ENCODE peak calls at places on chromosomes 16 and 17, in five cellular contexts. One of them, this sample, is unnamed.

GRCh38 chr17:78450696-78451344 is 72.4 kb downstream of the PGS1 start:
- DNase-seq in astrocyte: no peak
- DNase-seq in naive thymus-derived CD4-positive, alpha-beta T cell: no peak
- DNase-seq in upper lobe of right lung: no peak
- DNase-seq in CD8-positive, alpha-beta T cell: no peak
- DNase-seq in this sample: no peak

GRCh38 chr17:29250666-29251065 is 4.0 kb downstream of the CRYBA1 start:
- DNase-seq in upper lobe of right lung: no peak
- DNase-seq in CD8-positive, alpha-beta T cell: no peak
- DNase-seq in astrocyte: peak; percentile 88
- DNase-seq in naive thymus-derived CD4-positive, alpha-beta T cell: no peak
- DNase-seq in this sample: no peak

GRCh38 chr16:50954469-50954868 is 196.6 kb downstream of the SALL1 start:
- DNase-seq in naive thymus-derived CD4-positive, alpha-beta T cell: no peak
- DNase-seq in CD8-positive, alpha-beta T cell: no peak
- DNase-seq in upper lobe of right lung: no peak
- DNase-seq in astrocyte: no peak
- DNase-seq in this sample: no peak

GRCh38 chr17:28469376-28469775 is 4.1 kb upstream of the SLC13A2 start:
- DNase-seq in upper lobe of right lung: no peak
- DNase-seq in naive thymus-derived CD4-positive, alpha-beta T cell: no peak
- DNase-seq in CD8-positive, alpha-beta T cell: peak; percentile 15
- DNase-seq in astrocyte: no peak
- DNase-seq in this sample: no peak

GRCh38 chr17:81199482-81199830 is 23.3 kb downstream of the CEP131 start:
- DNase-seq in CD8-positive, alpha-beta T cell: no peak
- DNase-seq in upper lobe of right lung: no peak
- DNase-seq in naive thymus-derived CD4-positive, alpha-beta T cell: no peak
- DNase-seq in astrocyte: no peak
- DNase-seq in this sample: no peak

GRCh38 chr16:12236491-12237030 is 260.0 kb downstream of the SNX29 start:
- DNase-seq in astrocyte: no peak
- DNase-seq in upper lobe of right lung: no peak
- DNase-seq in CD8-positive, alpha-beta T cell: no peak
- DNase-seq in naive thymus-derived CD4-positive, alpha-beta T cell: no peak
- DNase-seq in this sample: no peak

GRCh38 chr16:3101841-3102470 is 2.9 kb upstream of the ZSCAN10 start:
- DNase-seq in upper lobe of right lung: no peak
- DNase-seq in astrocyte: no peak
- DNase-seq in naive thymus-derived CD4-positive, alpha-beta T cell: no peak
- DNase-seq in CD8-positive, alpha-beta T cell: no peak
- DNase-seq in this sample: no peak

GRCh38 chr16:74984194-74984669 is 691 bp downstream of the WDR59 start:
- DNase-seq in upper lobe of right lung: no peak
- DNase-seq in astrocyte: no peak
- DNase-seq in CD8-positive, alpha-beta T cell: no peak
- DNase-seq in naive thymus-derived CD4-positive, alpha-beta T cell: peak; percentile 11
- DNase-seq in this sample: peak; percentile 50

GRCh38 chr17:57927048-57927723 is 28.0 kb downstream of the CUEDC1 start:
- DNase-seq in astrocyte: peak; percentile 72
- DNase-seq in upper lobe of right lung: no peak
- DNase-seq in naive thymus-derived CD4-positive, alpha-beta T cell: no peak
- DNase-seq in CD8-positive, alpha-beta T cell: no peak
- DNase-seq in this sample: no peak

GRCh38 chr17:58666858-58667267 is 25.0 kb downstream of the TEX14 start:
- DNase-seq in astrocyte: no peak
- DNase-seq in naive thymus-derived CD4-positive, alpha-beta T cell: peak; percentile 27
- DNase-seq in upper lobe of right lung: peak; percentile 86
- DNase-seq in CD8-positive, alpha-beta T cell: no peak
- DNase-seq in this sample: no peak

GRCh38 chr17:55433629-55434422 is 12.2 kb upstream of the MMD start:
- DNase-seq in astrocyte: peak; percentile 85
- DNase-seq in CD8-positive, alpha-beta T cell: no peak
- DNase-seq in upper lobe of right lung: no peak
- DNase-seq in naive thymus-derived CD4-positive, alpha-beta T cell: no peak
- DNase-seq in this sample: no peak

GRCh38 chr16:4273858-4274291 is 1.1 kb upstream of the TFAP4 start:
- DNase-seq in upper lobe of right lung: peak; percentile 87
- DNase-seq in naive thymus-derived CD4-positive, alpha-beta T cell: peak; percentile 46
- DNase-seq in CD8-positive, alpha-beta T cell: peak; percentile 72
- DNase-seq in astrocyte: no peak
- DNase-seq in this sample: no peak

GRCh38 chr16:17469011-17469741 is 1.6 kb downstream of the XYLT1 start:
- DNase-seq in CD8-positive, alpha-beta T cell: no peak
- DNase-seq in naive thymus-derived CD4-positive, alpha-beta T cell: peak; percentile 16
- DNase-seq in astrocyte: peak; percentile 72
- DNase-seq in upper lobe of right lung: no peak
- DNase-seq in this sample: no peak

GRCh38 chr16:25210758-25211157 is 6.0 kb upstream of the AQP8 start:
- DNase-seq in upper lobe of right lung: no peak
- DNase-seq in astrocyte: peak; percentile 83
- DNase-seq in naive thymus-derived CD4-positive, alpha-beta T cell: no peak
- DNase-seq in CD8-positive, alpha-beta T cell: no peak
- DNase-seq in this sample: no peak

GRCh38 chr17:28338056-28338768 is 2.7 kb downstream of the TNFAIP1 start:
- DNase-seq in naive thymus-derived CD4-positive, alpha-beta T cell: no peak
- DNase-seq in astrocyte: peak; percentile 85
- DNase-seq in CD8-positive, alpha-beta T cell: no peak
- DNase-seq in upper lobe of right lung: no peak
- DNase-seq in this sample: no peak

GRCh38 chr16:19948186-19949104 is 63.8 kb upstream of the GPRC5B start:
- DNase-seq in astrocyte: no peak
- DNase-seq in naive thymus-derived CD4-positive, alpha-beta T cell: no peak
- DNase-seq in upper lobe of right lung: no peak
- DNase-seq in CD8-positive, alpha-beta T cell: no peak
- DNase-seq in this sample: no peak

GRCh38 chr17:77427471-77427991 is 286.8 kb downstream of the SEC14L1 start:
- DNase-seq in CD8-positive, alpha-beta T cell: no peak
- DNase-seq in astrocyte: peak; percentile 79
- DNase-seq in naive thymus-derived CD4-positive, alpha-beta T cell: no peak
- DNase-seq in upper lobe of right lung: no peak
- DNase-seq in this sample: no peak

GRCh38 chr17:77424585-77425344 is 284.0 kb downstream of the SEC14L1 start:
- DNase-seq in astrocyte: peak; percentile 92
- DNase-seq in upper lobe of right lung: peak; percentile 88
- DNase-seq in naive thymus-derived CD4-positive, alpha-beta T cell: no peak
- DNase-seq in CD8-positive, alpha-beta T cell: no peak
- DNase-seq in this sample: no peak

GRCh38 chr17:77428020-77428781 is 287.4 kb downstream of the SEC14L1 start:
- DNase-seq in naive thymus-derived CD4-positive, alpha-beta T cell: no peak
- DNase-seq in astrocyte: no peak
- DNase-seq in CD8-positive, alpha-beta T cell: no peak
- DNase-seq in upper lobe of right lung: no peak
- DNase-seq in this sample: no peak

GRCh38 chr17:77425791-77426641 is 285.2 kb downstream of the SEC14L1 start:
- DNase-seq in upper lobe of right lung: no peak
- DNase-seq in CD8-positive, alpha-beta T cell: peak; percentile 84
- DNase-seq in naive thymus-derived CD4-positive, alpha-beta T cell: no peak
- DNase-seq in astrocyte: peak; percentile 82
- DNase-seq in this sample: no peak

GRCh38 chr17:77426676-77427386 is 286.1 kb downstream of the SEC14L1 start:
- DNase-seq in CD8-positive, alpha-beta T cell: no peak
- DNase-seq in astrocyte: no peak
- DNase-seq in naive thymus-derived CD4-positive, alpha-beta T cell: no peak
- DNase-seq in upper lobe of right lung: no peak
- DNase-seq in this sample: no peak
- H3K4me1 ChIP-seq in CD8-positive, alpha-beta T cell: peaks cover 77% of the 10 kb centered on the region
- H3K4me1 ChIP-seq in astrocyte: peaks cover 90% of the 10 kb centered on the region
- H3K4me1 ChIP-seq in naive thymus-derived CD4-positive, alpha-beta T cell: peaks cover 71% of the 10 kb centered on the region
- H3K4me1 ChIP-seq in upper lobe of right lung: peaks cover 79% of the 10 kb centered on the region
- H3K4me1 ChIP-seq in this sample: peaks cover 64% of the 10 kb centered on the region

GRCh38 chr16:56936491-56936890 is 4.5 kb downstream of the HERPUD1 start:
- DNase-seq in CD8-positive, alpha-beta T cell: no peak
- DNase-seq in naive thymus-derived CD4-positive, alpha-beta T cell: no peak
- DNase-seq in upper lobe of right lung: no peak
- DNase-seq in astrocyte: no peak
- DNase-seq in this sample: no peak
- H3K4me1 ChIP-seq in CD8-positive, alpha-beta T cell: peaks cover 41% of the 10 kb centered on the region
- H3K4me1 ChIP-seq in naive thymus-derived CD4-positive, alpha-beta T cell: peaks cover 20% of the 10 kb centered on the region
- H3K4me1 ChIP-seq in upper lobe of right lung: peaks cover 73% of the 10 kb centered on the region
- H3K4me1 ChIP-seq in astrocyte: peaks cover 5% of the 10 kb centered on the region
- H3K4me1 ChIP-seq in this sample: peaks cover 71% of the 10 kb centered on the region

GRCh38 chr16:67459858-67460144 is 21.2 kb downstream of the ATP6V0D1 start:
- DNase-seq in upper lobe of right lung: no peak
- DNase-seq in astrocyte: no peak
- DNase-seq in CD8-positive, alpha-beta T cell: no peak
- DNase-seq in naive thymus-derived CD4-positive, alpha-beta T cell: no peak
- DNase-seq in this sample: no peak
- H3K4me1 ChIP-seq in upper lobe of right lung: peaks cover 66% of the 10 kb centered on the region
- H3K4me1 ChIP-seq in astrocyte: peaks cover 9% of the 10 kb centered on the region
- H3K4me1 ChIP-seq in CD8-positive, alpha-beta T cell: no peaks in the 10 kb centered on the region
- H3K4me1 ChIP-seq in naive thymus-derived CD4-positive, alpha-beta T cell: no peaks in the 10 kb centered on the region
- H3K4me1 ChIP-seq in this sample: no peaks in the 10 kb centered on the region

GRCh38 chr16:81321039-81321438 is 6.3 kb downstream of the GAN start:
- DNase-seq in upper lobe of right lung: no peak
- DNase-seq in CD8-positive, alpha-beta T cell: no peak
- DNase-seq in naive thymus-derived CD4-positive, alpha-beta T cell: no peak
- DNase-seq in astrocyte: peak; percentile 16
- DNase-seq in this sample: no peak
- H3K4me1 ChIP-seq in upper lobe of right lung: peaks cover 16% of the 10 kb centered on the region
- H3K4me1 ChIP-seq in CD8-positive, alpha-beta T cell: peaks cover 1% of the 10 kb centered on the region
- H3K4me1 ChIP-seq in naive thymus-derived CD4-positive, alpha-beta T cell: peaks cover 2% of the 10 kb centered on the region
- H3K4me1 ChIP-seq in astrocyte: peaks cover 21% of the 10 kb centered on the region
- H3K4me1 ChIP-seq in this sample: peaks cover 1% of the 10 kb centered on the region

GRCh38 chr16:27234171-27234570 is 30.8 kb downstream of the KDM8 start:
- DNase-seq in astrocyte: no peak
- DNase-seq in upper lobe of right lung: peak; percentile 19
- DNase-seq in CD8-positive, alpha-beta T cell: no peak
- DNase-seq in naive thymus-derived CD4-positive, alpha-beta T cell: no peak
- DNase-seq in this sample: no peak

GRCh38 chr16:27236635-27237228 is 31.8 kb downstream of the NSMCE1 start:
- DNase-seq in naive thymus-derived CD4-positive, alpha-beta T cell: no peak
- DNase-seq in CD8-positive, alpha-beta T cell: no peak
- DNase-seq in astrocyte: no peak
- DNase-seq in upper lobe of right lung: no peak
- DNase-seq in this sample: no peak

GRCh38 chr16:27234603-27235002 is 31.3 kb downstream of the KDM8 start:
- DNase-seq in upper lobe of right lung: peak; percentile 45
- DNase-seq in CD8-positive, alpha-beta T cell: no peak
- DNase-seq in astrocyte: no peak
- DNase-seq in naive thymus-derived CD4-positive, alpha-beta T cell: no peak
- DNase-seq in this sample: no peak

GRCh38 chr16:27235938-27236245 is 32.6 kb downstream of the KDM8 start:
- DNase-seq in upper lobe of right lung: peak; percentile 59
- DNase-seq in CD8-positive, alpha-beta T cell: no peak
- DNase-seq in naive thymus-derived CD4-positive, alpha-beta T cell: no peak
- DNase-seq in astrocyte: no peak
- DNase-seq in this sample: no peak

DNA sequence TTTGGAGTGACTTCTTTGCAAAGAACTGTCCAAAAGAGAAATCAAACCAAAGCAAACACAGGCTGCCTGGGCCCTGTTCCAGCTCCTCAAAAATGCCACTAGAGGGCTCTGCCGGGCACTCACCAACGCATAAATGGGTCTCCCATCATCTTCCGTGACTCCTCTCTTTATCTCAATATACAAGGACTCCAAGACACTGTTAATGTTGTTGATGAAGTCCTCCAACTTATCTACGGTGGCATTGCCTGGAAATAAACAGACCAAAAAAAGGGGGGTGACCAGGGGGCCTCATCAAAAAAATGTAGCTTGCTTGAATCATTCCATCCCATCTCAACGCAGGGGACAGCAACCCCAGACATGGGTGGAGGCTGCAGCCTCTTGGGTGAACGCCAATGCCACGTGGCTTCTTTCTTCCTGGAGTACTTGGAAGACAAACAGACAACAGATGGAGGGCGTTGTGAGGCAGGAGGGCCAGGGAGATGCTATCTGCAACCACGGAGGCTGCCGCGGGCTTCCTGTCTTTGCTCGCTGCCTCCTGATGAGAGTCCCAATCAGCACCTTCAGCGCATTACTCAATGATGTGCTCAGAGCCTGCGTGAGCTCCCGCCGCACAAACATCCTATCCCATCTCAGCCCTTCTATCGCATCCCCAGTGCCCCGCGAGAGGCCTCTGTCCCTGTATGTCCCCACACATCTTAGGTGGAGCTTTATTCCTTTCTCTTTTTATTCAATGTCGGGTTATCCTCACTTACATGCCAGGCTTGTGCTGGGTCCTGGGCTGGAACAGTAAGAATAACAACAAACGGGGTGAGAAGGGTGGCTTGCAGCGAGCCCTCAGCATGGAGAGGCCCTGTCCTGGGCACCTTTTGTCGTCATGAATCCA is 32.0 kb downstream of the KDM8 start:
- DNase-seq in naive thymus-derived CD4-positive, alpha-beta T cell: peak; percentile 96
- DNase-seq in CD8-positive, alpha-beta T cell: peak; percentile 92
- DNase-seq in upper lobe of right lung: peak; percentile 87
- DNase-seq in astrocyte: peak; percentile 81
- DNase-seq in this sample: peak; percentile 95
- H3K4me1 ChIP-seq in naive thymus-derived CD4-positive, alpha-beta T cell: peaks cover 82% of the 10 kb centered on the region
- H3K4me1 ChIP-seq in CD8-positive, alpha-beta T cell: peaks cover 84% of the 10 kb centered on the region
- H3K4me1 ChIP-seq in upper lobe of right lung: peaks cover 60% of the 10 kb centered on the region
- H3K4me1 ChIP-seq in astrocyte: peaks cover 29% of the 10 kb centered on the region
- H3K4me1 ChIP-seq in this sample: peaks cover 81% of the 10 kb centered on the region

DNA sequence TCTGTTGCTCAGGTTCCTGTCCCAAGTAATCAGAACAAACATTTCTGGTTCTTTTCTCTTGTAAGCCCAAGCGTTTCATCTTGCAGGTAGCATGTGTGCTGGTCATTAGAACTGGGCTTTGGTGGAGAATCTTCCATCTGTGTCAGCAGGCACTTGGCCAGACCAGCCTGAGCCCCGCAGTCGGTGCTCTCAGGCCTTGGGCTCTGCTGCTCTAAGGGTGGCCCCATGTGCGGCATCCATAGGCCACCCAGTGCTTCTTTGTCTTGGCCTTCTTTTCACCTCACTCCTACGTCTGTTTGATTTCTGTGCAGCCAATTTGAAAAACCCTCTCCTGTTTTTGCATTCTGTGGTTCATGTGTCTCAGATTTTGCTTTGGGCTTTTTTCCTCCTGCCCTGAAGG is 51.6 kb downstream of the PLD6 start:
- DNase-seq in CD8-positive, alpha-beta T cell: no peak
- DNase-seq in naive thymus-derived CD4-positive, alpha-beta T cell: no peak
- DNase-seq in upper lobe of right lung: no peak
- DNase-seq in astrocyte: no peak
- DNase-seq in this sample: no peak
- H3K4me1 ChIP-seq in CD8-positive, alpha-beta T cell: peaks cover 5% of the 10 kb centered on the region
- H3K4me1 ChIP-seq in naive thymus-derived CD4-positive, alpha-beta T cell: peaks cover 40% of the 10 kb centered on the region
- H3K4me1 ChIP-seq in upper lobe of right lung: peaks cover 15% of the 10 kb centered on the region
- H3K4me1 ChIP-seq in astrocyte: peaks cover 45% of the 10 kb centered on the region
- H3K4me1 ChIP-seq in this sample: peaks cover 34% of the 10 kb centered on the region

This sample was measured in CD4-positive, CD25-positive, alpha-beta regulatory T cell.